ENCODE peak calls at places on chromosomes 16 and 17, in eight cellular contexts. R is breast epithelium, N is lower leg skin, O is body of pancreas, P is A549, W is HCT116, C is prostate gland, Y is ovary. S is an unnamed sample.

GRCh38 chr16:87414251-87414680 is 22.1 kb downstream of the MAP1LC3B start:
- DNase-seq in R (no peak), N (no peak), O (no peak), P (no peak), W (no peak), C (no peak), Y (no peak), S (no peak)

GRCh38 chr17:27226611-27227234 is 67.2 kb upstream of the WSB1 start:
- DNase-seq in R (no peak), N (no peak), O (peak), P (no peak), W (no peak), C (no peak), Y (no peak), S (no peak)

GRCh38 chr16:65547799-65548446 is 426.1 kb upstream of the CDH11 start:
- DNase-seq in R (no peak), N (no peak), O (no peak), P (no peak), W (no peak), C (no peak), Y (no peak), S (no peak)

GRCh38 chr17:30426292-30426691 is 47.6 kb downstream of the CPD start:
- DNase-seq in R (no peak), N (no peak), O (no peak), P (no peak), W (no peak), C (no peak), Y (no peak), S (no peak)

GRCh38 chr16:31033709-31034492 is 543 bp downstream of the STX4 start:
- DNase-seq in R (peak), N (peak), O (peak), P (peak), W (peak), C (peak), Y (peak), S (peak)

GRCh38 chr17:63985387-63986140 is 12.6 kb upstream of the PRR29 start:
- DNase-seq in R (no peak), N (no peak), O (no peak), P (no peak), W (no peak), C (no peak), Y (no peak), S (no peak)

GRCh38 chr17:80454557-80455327 is 21.7 kb downstream of the NPTX1 start:
- DNase-seq in R (peak), N (peak), O (peak), P (peak), W (peak), C (peak), Y (peak), S (peak)

GRCh38 chr17:77974396-77974795 is 15.9 kb downstream of the TNRC6C start:
- DNase-seq in R (no peak), N (no peak), O (no peak), P (no peak), W (no peak), C (no peak), Y (no peak), S (no peak)

GRCh38 chr16:84683691-84684591 is 15.9 kb upstream of the USP10 start:
- DNase-seq in R (no peak), N (peak), O (no peak), P (no peak), W (no peak), C (no peak), Y (no peak), S (no peak)

GRCh38 chr17:77846531-77847085 is 111.9 kb upstream of the TNRC6C start:
- DNase-seq in R (no peak), N (no peak), O (no peak), P (no peak), W (no peak), C (no peak), Y (no peak), S (no peak)

GRCh38 chr17:72706396-72706981 is 386.0 kb downstream of the SLC39A11 start:
- DNase-seq in R (no peak), N (no peak), O (no peak), P (peak), W (no peak), C (peak), Y (no peak), S (no peak)

GRCh38 chr16:85699628-85700027 is 10.9 kb upstream of the GINS2 start:
- DNase-seq in R (no peak), N (no peak), O (peak), P (no peak), W (no peak), C (no peak), Y (no peak), S (no peak)

GRCh38 chr16:79278506-79278905 is 322.0 kb downstream of the MAF start:
- DNase-seq in R (no peak), N (no peak), O (no peak), P (no peak), W (no peak), C (no peak), Y (no peak), S (no peak)

GRCh38 chr17:81510798-81511549 is 1.6 kb downstream of the ACTG1 start:
- DNase-seq in R (no peak), N (no peak), O (no peak), P (no peak), W (no peak), C (no peak), Y (no peak), S (no peak)

GRCh38 chr17:20998571-20999043 is 44.2 kb downstream of the USP22 start:
- DNase-seq in R (no peak), N (no peak), O (no peak), P (no peak), W (no peak), C (no peak), Y (no peak), S (no peak)

GRCh38 chr16:32116080-32116479 is 137.0 kb upstream of the TP53TG3D start:
- DNase-seq in R (no peak), N (no peak), O (no peak), P (no peak), W (no peak), C (no peak), Y (no peak), S (no peak)

GRCh38 chr17:78922876-78923498 is 2.2 kb downstream of the TIMP2 start:
- DNase-seq in R (no peak), N (no peak), O (no peak), P (no peak), W (no peak), C (no peak), Y (no peak), S (no peak)

GRCh38 chr16:66377327-66377723 is 10.8 kb downstream of the CDH5 start:
- DNase-seq in R (no peak), N (no peak), O (no peak), P (no peak), W (no peak), C (no peak), Y (no peak), S (no peak)

GRCh38 chr16:30354423-30355143 is 525 bp downstream of the CD2BP2 start:
- DNase-seq in R (no peak), N (no peak), O (no peak), P (no peak), W (no peak), C (no peak), Y (no peak), S (no peak)

GRCh38 chr17:63544467-63545301 is 5.6 kb upstream of the DCAF7 start:
- DNase-seq in R (no peak), N (peak), O (no peak), P (no peak), W (no peak), C (no peak), Y (no peak), S (no peak)

GRCh38 chr16:4944333-4945281 is 7.7 kb upstream of the PPL start:
- DNase-seq in R (peak), N (peak), O (peak), P (peak), W (peak), C (peak), Y (peak), S (no peak)

GRCh38 chr17:50201226-50201854 is at the start of gene COL1A1:
- DNase-seq in R (peak), N (peak), O (peak), P (no peak), W (no peak), C (no peak), Y (peak), S (no peak)

GRCh38 chr16:75494696-75495601 is at the start of gene CHST6:
- DNase-seq in R (no peak), N (no peak), O (peak), P (no peak), W (no peak), C (no peak), Y (no peak), S (no peak)

GRCh38 chr17:69358688-69359596 is 32.0 kb upstream of the ABCA5 start:
- DNase-seq in R (no peak), N (no peak), O (no peak), P (no peak), W (peak), C (no peak), Y (no peak), S (no peak)

GRCh38 chr17:8649157-8650118 is 18.9 kb upstream of the MYH10 start:
- DNase-seq in R (no peak), N (no peak), O (peak), P (no peak), W (no peak), C (no peak), Y (peak), S (no peak)

GRCh38 chr17:35341465-35341992 is 31.9 kb downstream of the SLFN11 start:
- DNase-seq in R (no peak), N (no peak), O (no peak), P (no peak), W (no peak), C (no peak), Y (no peak), S (no peak)

GRCh38 chr16:54320895-54321294 is 34.3 kb upstream of the IRX3 start:
- DNase-seq in R (no peak), N (no peak), O (no peak), P (no peak), W (no peak), C (no peak), Y (no peak), S (no peak)

GRCh38 chr17:64331946-64332493 is 58.6 kb downstream of the PECAM1 start:
- DNase-seq in R (no peak), N (no peak), O (no peak), P (no peak), W (no peak), C (no peak), Y (peak), S (no peak)

DNA sequence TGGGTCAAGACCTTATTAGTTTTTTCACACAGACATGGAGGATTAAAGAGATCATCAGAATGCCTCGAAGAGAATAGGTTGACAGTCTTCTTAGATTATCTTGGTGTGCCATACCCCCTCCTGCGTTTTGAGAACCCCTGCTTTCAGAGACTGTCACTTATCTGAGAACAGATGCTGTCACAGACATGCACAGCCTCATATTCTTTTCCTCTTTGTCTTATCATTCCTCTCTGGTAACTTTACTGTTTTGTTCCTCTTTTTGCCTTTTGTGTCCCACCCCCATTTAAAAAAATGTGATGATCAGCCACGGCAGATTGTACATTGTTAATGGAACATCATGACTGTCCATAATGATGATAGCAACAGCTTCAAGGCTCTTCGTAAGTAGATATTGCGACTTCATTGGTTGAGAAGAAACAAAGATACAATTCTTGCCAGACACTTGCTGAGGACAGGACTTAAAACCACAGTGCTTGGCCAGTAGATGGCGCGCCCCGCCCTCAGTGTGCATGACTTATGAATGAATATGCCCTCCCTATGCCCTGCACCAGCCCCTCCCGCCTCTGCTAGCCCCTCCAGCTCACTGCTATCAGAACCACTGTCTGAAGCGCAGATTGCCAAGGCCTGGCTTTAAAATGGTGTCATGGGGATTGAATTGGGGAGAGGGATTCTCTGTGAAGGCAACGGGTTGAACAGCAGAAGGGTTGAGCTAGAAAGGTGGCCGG is 2.6 kb upstream of the PITPNC1 start:
- DNase-seq in R (peak), N (peak), O (peak), P (peak), W (peak), C (peak), Y (peak), S (no peak)
- TF ChIP-seq POLR2A in R (no peak), N (no peak), O (no peak), P (no peak), W (no peak), C (no peak), Y (no peak), S (no peak)

GRCh38 chr16:17331991-17332390 is 138.8 kb downstream of the XYLT1 start:
- DNase-seq in R (no peak), N (no peak), O (no peak), P (no peak), W (no peak), C (no peak), Y (no peak), S (no peak)
- TF ChIP-seq CTCF in R (no peak), N (no peak), O (no peak), P (no peak), W (peak), C (no peak), Y (no peak), S (no peak)

DNA sequence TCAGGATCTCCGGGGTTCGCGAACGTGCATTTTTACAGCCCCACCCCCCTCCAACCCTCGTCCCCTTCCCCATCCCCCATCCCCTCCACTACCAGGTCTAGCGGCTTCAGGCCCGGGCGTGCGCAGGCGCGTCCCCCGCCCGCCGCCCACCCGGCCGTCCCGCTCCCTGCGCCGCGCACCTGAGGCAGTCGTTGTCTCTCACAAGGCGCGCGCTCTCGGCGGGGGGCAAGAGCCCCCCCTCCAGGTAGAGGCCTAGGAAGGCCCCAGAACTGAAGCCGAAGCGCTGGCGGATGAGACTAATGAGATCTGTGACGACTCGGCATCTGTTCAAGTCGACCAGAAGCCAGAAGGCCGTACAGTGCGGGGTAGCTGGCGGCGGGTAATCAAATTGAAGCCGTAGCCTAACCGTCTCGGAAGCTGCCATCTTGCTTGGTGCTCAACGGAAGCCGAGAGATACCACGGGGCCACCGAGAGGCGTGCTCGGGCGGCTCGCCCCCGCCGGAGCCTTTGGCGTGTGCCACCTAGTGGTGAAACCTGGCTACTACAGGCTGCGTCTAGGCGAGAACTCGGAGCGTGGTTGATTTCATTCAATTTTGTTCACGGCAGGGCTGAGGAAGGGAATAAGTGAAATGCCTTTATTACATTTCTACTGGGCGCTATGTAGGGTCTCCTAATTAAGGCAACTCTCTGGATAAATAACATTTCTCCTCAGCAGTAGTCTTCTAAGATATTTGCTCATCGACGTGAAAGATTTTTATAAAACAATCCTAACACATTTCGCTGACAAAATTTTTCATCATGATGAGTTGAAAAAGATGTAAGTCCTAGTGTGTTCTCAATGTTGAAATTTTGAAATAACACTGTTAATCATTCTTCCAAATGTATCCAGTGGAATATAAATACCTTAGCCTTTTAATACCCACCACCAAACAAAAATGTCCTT is at the start of gene COIL:
- DNase-seq in R (peak), N (peak), O (peak), P (peak), W (peak), C (peak), Y (peak), S (peak)
- H3K4me3 ChIP-seq in R (peak), N (peak), O (peak), P (peak), W (peak), C (peak), Y (peak), S (peak)

GRCh38 chr16:48911700-48912099 is 301.7 kb upstream of the N4BP1 start:
- DNase-seq in R (no peak), N (no peak), O (no peak), P (no peak), W (peak), C (no peak), Y (no peak), S (no peak)

GRCh38 chr16:48914070-48914469 is 304.1 kb upstream of the N4BP1 start:
- DNase-seq in R (no peak), N (peak), O (no peak), P (no peak), W (no peak), C (no peak), Y (no peak), S (no peak)

GRCh38 chr16:48910214-48910613 is 300.2 kb upstream of the N4BP1 start:
- DNase-seq in R (no peak), N (peak), O (no peak), P (no peak), W (no peak), C (no peak), Y (no peak), S (no peak)

GRCh38 chr16:48912360-48912759 is 302.4 kb upstream of the N4BP1 start:
- DNase-seq in R (no peak), N (peak), O (no peak), P (no peak), W (no peak), C (no peak), Y (no peak), S (no peak)

DNA sequence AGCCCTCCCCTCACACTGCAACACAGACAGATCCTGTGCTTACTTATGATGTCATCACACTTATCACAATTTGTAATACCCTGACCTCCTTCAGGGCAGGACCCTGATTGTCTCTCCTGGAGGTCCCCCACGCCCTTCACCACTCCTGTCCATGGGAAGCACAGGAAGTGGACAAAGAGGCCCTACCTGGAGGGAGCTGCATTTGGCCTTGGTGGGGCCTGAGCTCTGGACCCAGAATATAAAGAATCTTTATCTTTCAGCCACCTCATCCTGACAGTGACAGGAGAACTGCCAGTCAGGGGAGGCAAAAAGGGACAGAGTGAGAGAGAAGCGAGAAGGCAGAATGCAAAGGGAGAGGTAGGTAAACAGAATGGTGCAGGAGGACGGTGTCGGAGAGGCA is 303.4 kb upstream of the N4BP1 start:
- DNase-seq in R (no peak), N (peak), O (no peak), P (no peak), W (no peak), C (no peak), Y (no peak), S (no peak)
- TF ChIP-seq POLR2A in R (no peak), N (no peak), O (no peak), P (no peak), W (no peak), C (no peak), Y (no peak), S (no peak)

GRCh38 chr16:2689968-2690830 is 7.9 kb downstream of the KCTD5 start:
- DNase-seq in R (no peak), N (no peak), O (peak), P (no peak), W (no peak), C (no peak), Y (no peak), S (no peak)

GRCh38 chr16:2692251-2692947 is 10.1 kb downstream of the KCTD5 start:
- DNase-seq in R (no peak), N (no peak), O (no peak), P (no peak), W (no peak), C (no peak), Y (no peak), S (no peak)

GRCh38 chr16:2691491-2692248 is 9.3 kb downstream of the KCTD5 start:
- DNase-seq in R (no peak), N (no peak), O (peak), P (no peak), W (no peak), C (no peak), Y (no peak), S (no peak)

GRCh38 chr16:2690852-2691251 is 8.5 kb downstream of the KCTD5 start:
- DNase-seq in R (no peak), N (no peak), O (no peak), P (no peak), W (no peak), C (no peak), Y (no peak), S (no peak)

DNA sequence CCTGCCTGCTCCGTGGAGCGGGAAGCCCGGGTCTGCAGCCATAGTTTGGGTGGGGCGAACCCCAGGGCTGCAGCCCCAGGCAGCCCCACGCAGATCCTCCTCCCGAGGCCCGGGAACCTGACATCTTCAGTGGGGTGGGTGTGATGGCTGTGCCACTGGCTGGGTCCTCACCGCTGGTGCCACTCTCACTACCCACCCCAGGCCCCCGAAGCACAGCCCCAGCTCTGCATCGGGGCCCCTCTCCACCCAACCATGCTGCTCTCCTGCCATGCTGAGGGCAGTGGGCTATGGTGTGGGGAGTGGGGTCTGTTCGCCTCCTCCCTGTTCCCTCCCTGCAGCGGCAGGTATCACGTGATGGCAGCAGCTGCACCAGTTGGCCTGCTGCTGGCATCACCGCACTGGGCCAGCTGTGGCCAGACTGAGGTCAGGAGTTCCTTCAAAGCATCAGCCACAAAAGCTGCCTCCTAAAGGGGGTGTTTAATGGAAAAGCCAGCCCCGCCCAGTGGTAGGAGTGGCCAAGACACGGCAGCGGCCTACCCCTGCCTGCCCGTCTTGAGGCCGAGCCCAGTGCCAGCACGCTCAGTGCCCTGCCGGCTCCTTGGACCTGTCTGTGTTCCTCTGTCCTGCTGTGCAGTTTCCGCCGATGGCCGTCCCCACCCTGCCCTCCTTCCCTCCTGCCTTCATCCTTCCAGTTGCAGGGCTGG is 10.8 kb downstream of the KCTD5 start:
- DNase-seq in R (no peak), N (no peak), O (no peak), P (no peak), W (no peak), C (no peak), Y (peak), S (no peak)
- TF ChIP-seq CTCF in R (no peak), N (no peak), O (no peak), P (no peak), W (no peak), C (no peak), Y (no peak), S (no peak)

GRCh38 chr17:48051706-48052486 is 3.7 kb downstream of the NFE2L1 start:
- DNase-seq in R (peak), N (no peak), O (peak), P (no peak), W (no peak), C (peak), Y (peak), S (no peak)
- H3K4me3 ChIP-seq in R (peak), N (no peak), O (no peak), P (no peak), W (no peak), C (peak), Y (peak), S (no peak)

S was measured in esophagus squamous epithelium.